ENCODE peak calls at places on chromosomes 2 and 18, in six cellular contexts. J is upper lobe of left lung; Q is body of pancreas; W is left lung; D is CD8-positive, alpha-beta T cell; X is lung. E is an unnamed sample.

GRCh38 chr2:6823111-6823510 is 42.6 kb downstream of the CMPK2 start:
- DNase-seq in J (no peak), Q (no peak), W (no peak), D (no peak), X (no peak), E (no peak)

GRCh38 chr18:51191139-51191717 is 6.3 kb downstream of the MEX3C start:
- DNase-seq in J (no peak), Q (no peak), W (no peak), D (peak; percentile 44), X (no peak), E (no peak)

GRCh38 chr2:105125428-105125827 is 87.6 kb downstream of the MRPS9 start:
- DNase-seq in J (no peak), Q (no peak), W (no peak), D (no peak), X (no peak), E (no peak)

GRCh38 chr2:127066942-127067341 is 40.0 kb downstream of the BIN1 start:
- DNase-seq in J (peak; percentile 48), Q (peak; percentile 49), W (no peak), D (no peak), X (peak; percentile 61), E (peak; percentile 83)

GRCh38 chr2:37798315-37799005 is 126.6 kb upstream of the RMDN2 start:
- DNase-seq in J (no peak), Q (no peak), W (no peak), D (no peak), X (no peak), E (no peak)

GRCh38 chr18:57961411-57961810 is 82.6 kb upstream of the NEDD4L start:
- DNase-seq in J (no peak), Q (no peak), W (no peak), D (no peak), X (no peak), E (no peak)

GRCh38 chr2:15642334-15643208 is 50.9 kb downstream of the DDX1 start:
- DNase-seq in J (no peak), Q (no peak), W (no peak), D (no peak), X (no peak), E (no peak)

GRCh38 chr18:8732442-8733360 is 27.3 kb downstream of the MTCL1 start:
- DNase-seq in J (no peak), Q (peak; percentile 52), W (no peak), D (no peak), X (no peak), E (no peak)

GRCh38 chr18:79904357-79905147 is 46.9 kb downstream of the SLC66A2 start:
- DNase-seq in J (peak; percentile 20), Q (peak; percentile 5), W (peak; percentile 68), D (no peak), X (peak; percentile 28), E (no peak)

GRCh38 chr2:128513416-128514283 is 195.0 kb upstream of the HS6ST1 start:
- DNase-seq in J (peak; percentile 42), Q (no peak), W (no peak), D (no peak), X (peak; percentile 39), E (no peak)
- H3K4me1 ChIP-seq in J (no peaks in the 10 kb centered on the region), Q (peaks cover 9% of the 10 kb centered on the region), W (no peaks in the 10 kb centered on the region), D (no peaks in the 10 kb centered on the region), X (no peaks in the 10 kb centered on the region), E (no peaks in the 10 kb centered on the region)

GRCh38 chr2:78682781-78683180 is 342.7 kb upstream of the REG3G start:
- DNase-seq in J (no peak), Q (no peak), W (no peak), D (no peak), X (no peak), E (no peak)
- TF ChIP-seq CTCF in J (no peak), Q (no peak), W (no peak), D (no peak), X (no peak), E (no peak)

GRCh38 chr2:181589779-181590178 is 67.1 kb downstream of the CERKL start:
- DNase-seq in J (no peak), Q (no peak), W (no peak), D (no peak), X (no peak), E (no peak)

GRCh38 chr2:181585732-181586131 is 71.2 kb downstream of the CERKL start:
- DNase-seq in J (no peak), Q (no peak), W (no peak), D (no peak), X (no peak), E (no peak)

GRCh38 chr2:181586569-181587076 is 70.3 kb downstream of the CERKL start:
- DNase-seq in J (no peak), Q (peak; percentile 38), W (no peak), D (no peak), X (no peak), E (no peak)

GRCh38 chr2:181594322-181594721 is 62.6 kb downstream of the CERKL start:
- DNase-seq in J (no peak), Q (no peak), W (no peak), D (no peak), X (no peak), E (no peak)

GRCh38 chr2:181588546-181588945 is 68.4 kb downstream of the CERKL start:
- DNase-seq in J (no peak), Q (no peak), W (no peak), D (no peak), X (no peak), E (no peak)
- H3K4me1 ChIP-seq in J (no peaks in the 10 kb centered on the region), Q (peaks cover 12% of the 10 kb centered on the region), W (no peaks in the 10 kb centered on the region), D (no peaks in the 10 kb centered on the region), X (no peaks in the 10 kb centered on the region), E (no peaks in the 10 kb centered on the region)

GRCh38 chr2:219254590-219255219 is 987 bp upstream of the TUBA4A start:
- DNase-seq in J (peak; percentile 51), Q (no peak), W (no peak), D (peak; percentile 61), X (no peak), E (no peak)

GRCh38 chr2:219252570-219252899 is 508 bp upstream of the TUBA4B start:
- DNase-seq in J (no peak), Q (peak; percentile 35), W (no peak), D (peak; percentile 43), X (no peak), E (no peak)

GRCh38 chr2:219252084-219252483 is 959 bp upstream of the TUBA4B start:
- DNase-seq in J (no peak), Q (peak; percentile 30), W (no peak), D (peak; percentile 52), X (no peak), E (no peak)

GRCh38 chr2:219252900-219253752 is at the start of gene TUBA4B:
- DNase-seq in J (peak; percentile 58), Q (peak; percentile 59), W (peak; percentile 88), D (peak; percentile 53), X (no peak), E (peak; percentile 29)

DNA sequence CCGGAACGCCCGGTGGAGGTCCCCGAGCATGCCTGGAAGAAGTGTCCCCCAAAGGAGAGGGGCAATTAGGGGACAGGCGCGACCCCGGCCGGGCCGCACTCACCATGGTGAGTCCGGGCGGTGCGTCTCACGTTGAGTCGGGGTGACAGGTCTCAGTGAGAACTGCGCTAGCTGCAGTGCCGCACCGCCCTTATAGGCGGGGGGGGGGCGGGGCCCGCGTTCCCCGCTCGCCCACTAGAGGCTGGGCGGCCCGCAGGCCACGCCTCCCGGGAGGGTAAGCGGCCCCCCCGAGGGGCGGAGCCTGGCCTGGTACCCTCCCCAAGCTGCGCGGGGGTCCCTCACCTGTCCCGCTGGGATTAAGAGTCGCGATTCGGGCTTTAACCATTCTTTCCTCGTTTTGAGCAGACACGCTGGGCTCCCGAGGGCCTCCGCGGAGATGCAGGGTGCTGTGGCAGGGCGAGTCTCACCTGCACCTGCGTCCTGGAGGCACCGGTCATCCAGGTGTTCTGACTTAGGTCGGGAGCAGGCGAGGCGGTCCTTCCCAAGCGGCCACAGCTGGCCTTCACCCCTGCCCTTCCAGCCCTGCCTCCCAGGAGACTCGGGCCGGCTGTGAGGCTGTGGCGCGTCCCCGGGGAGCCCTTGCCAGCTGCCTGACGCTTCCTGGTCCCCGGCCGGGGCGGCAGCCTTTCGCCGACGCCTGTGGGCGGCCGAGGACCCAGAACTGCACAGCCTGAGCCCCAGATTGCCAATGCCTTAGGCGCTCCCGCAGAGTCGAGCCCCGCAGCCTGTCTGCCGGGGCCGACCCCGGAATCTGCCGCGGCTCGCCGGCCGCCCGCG is at the start of gene TUBA4A:
- DNase-seq in J (peak; percentile 94), Q (peak; percentile 95), W (peak; percentile 97), D (peak; percentile 91), X (peak; percentile 84), E (peak; percentile 93)
- TF ChIP-seq CTCF in J (no peak), Q (peak; percentile 36), W (no peak), D (no peak), X (no peak), E (no peak)

DNA sequence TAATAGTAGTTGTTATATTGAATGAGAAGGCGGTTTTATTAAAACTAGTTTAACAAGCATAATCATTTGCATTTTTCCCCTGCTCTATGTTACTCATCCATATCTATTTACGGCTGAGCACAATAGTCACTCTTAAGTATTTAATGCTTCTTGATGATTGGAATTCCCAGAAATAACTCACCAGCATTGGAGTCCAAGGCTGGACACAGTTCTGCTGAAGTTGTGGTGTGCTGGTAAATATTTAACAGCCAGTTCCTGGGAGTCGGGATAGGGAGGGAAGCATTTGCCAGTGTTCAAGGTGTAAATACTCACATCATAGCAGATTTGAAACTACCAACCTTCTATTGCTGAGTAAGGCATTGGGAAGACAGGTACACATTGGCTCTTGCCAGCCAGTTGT is 315.1 kb downstream of the MTX2 start:
- DNase-seq in J (no peak), Q (no peak), W (no peak), D (no peak), X (no peak), E (no peak)
- H3K4me1 ChIP-seq in J (no peaks in the 10 kb centered on the region), Q (no peaks in the 10 kb centered on the region), W (no peaks in the 10 kb centered on the region), D (no peaks in the 10 kb centered on the region), X (no peaks in the 10 kb centered on the region), E (no peaks in the 10 kb centered on the region)